ENCODE peak calls at places on chromosome 11, in seven cellular contexts. F is cardiac fibroblast, A is endodermal cell, Z is nephron progenitor cell, Y is upper lobe of right lung, B is fibroblast of the aortic adventitia, U is foreskin fibroblast. D is an unnamed sample.
A peak's percentile ranks its signal among the peaks of the same experiment; 100 is the strongest.

GRCh38 chr11:75453916-75454655 is 21.1 kb upstream of the KLHL35 start:
- DNase-seq in F (peak; percentile 28), A (no peak), Z (no peak), Y (no peak), B (peak; percentile 93), U (peak; percentile 29), D (no peak)

GRCh38 chr11:122910775-122911174 is 28.2 kb downstream of the JHY start:
- DNase-seq in F (peak; percentile 52), A (no peak), Z (no peak), Y (no peak), B (peak; percentile 67), U (peak; percentile 57), D (no peak)

GRCh38 chr11:75815345-75815983 is 454 bp downstream of the UVRAG start:
- DNase-seq in F (peak; percentile 41), A (peak; percentile 83), Z (peak; percentile 52), Y (no peak), B (peak; percentile 27), U (no peak), D (peak; percentile 24)

GRCh38 chr11:47992959-47993820 is 12.8 kb downstream of the PTPRJ start:
- DNase-seq in F (peak; percentile 86), A (no peak), Z (no peak), Y (no peak), B (peak; percentile 77), U (peak; percentile 85), D (peak; percentile 63)

GRCh38 chr11:103546236-103546635 is 437.0 kb downstream of the DYNC2H1 start:
- DNase-seq in F (peak; percentile 57), A (no peak), Z (no peak), Y (no peak), B (no peak), U (peak; percentile 74), D (no peak)

GRCh38 chr11:110000045-110000502 is 93.1 kb upstream of the ZC3H12C start:
- DNase-seq in F (peak; percentile 95), A (no peak), Z (no peak), Y (no peak), B (peak; percentile 96), U (peak; percentile 83), D (no peak)

GRCh38 chr11:112963368-112963955 is 2.2 kb downstream of the NCAM1 start:
- DNase-seq in F (no peak), A (no peak), Z (peak; percentile 66), Y (peak; percentile 62), B (no peak), U (no peak), D (no peak)

GRCh38 chr11:78190374-78190773 is 1.7 kb downstream of the USP35 start:
- DNase-seq in F (no peak), A (no peak), Z (no peak), Y (no peak), B (no peak), U (no peak), D (no peak)

GRCh38 chr11:76918941-76919386 is 58.2 kb downstream of the ACER3 start:
- DNase-seq in F (peak; percentile 80), A (no peak), Z (no peak), Y (no peak), B (peak; percentile 79), U (peak; percentile 83), D (peak; percentile 5)

GRCh38 chr11:19597194-19597593 is 115.4 kb upstream of the NAV2 start:
- DNase-seq in F (peak; percentile 76), A (no peak), Z (no peak), Y (no peak), B (peak; percentile 66), U (peak; percentile 90), D (no peak)

GRCh38 chr11:43518407-43519165 is 159.9 kb downstream of the TTC17 start:
- DNase-seq in F (peak; percentile 51), A (peak; percentile 3), Z (no peak), Y (no peak), B (peak; percentile 15), U (peak; percentile 16), D (no peak)

GRCh38 chr11:72618801-72619200 is 55.4 kb downstream of the PDE2A start:
- DNase-seq in F (no peak), A (no peak), Z (no peak), Y (no peak), B (peak; percentile 20), U (peak; percentile 25), D (no peak)

GRCh38 chr11:33387586-33387985 is 130.4 kb downstream of the HIPK3 start:
- DNase-seq in F (no peak), A (no peak), Z (no peak), Y (no peak), B (no peak), U (peak; percentile 29), D (no peak)
- TF ChIP-seq CTCF in F (no peak), A (no peak), Z (no peak), Y (no peak), B (no peak), U (no peak), D (no peak)

DNA sequence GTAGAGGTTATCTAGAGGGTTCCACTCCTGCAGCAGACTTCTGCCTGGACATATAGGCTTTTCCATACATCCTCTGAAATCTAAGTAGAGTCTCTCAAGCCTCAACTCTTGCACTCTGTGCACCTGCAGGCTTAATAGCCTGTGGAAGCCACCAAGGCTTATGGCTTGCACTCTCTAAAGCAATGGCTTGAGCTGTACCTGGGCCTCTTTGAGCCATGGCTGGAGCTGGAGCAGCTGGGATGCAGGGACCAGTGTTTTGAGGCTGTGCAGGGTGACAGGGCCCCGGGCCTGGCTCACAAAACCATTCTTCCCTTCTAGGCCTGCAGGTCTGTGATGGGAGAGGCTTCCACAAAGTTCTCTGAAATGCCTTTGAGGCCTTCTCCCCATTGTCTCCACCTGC is 2.9 kb upstream of the NXPE4 start:
- DNase-seq in F (no peak), A (peak; percentile 13), Z (no peak), Y (no peak), B (no peak), U (no peak), D (no peak)
- TF ChIP-seq CTCF in F (no peak), A (no peak), Z (no peak), Y (no peak), B (no peak), U (no peak), D (no peak)

GRCh38 chr11:8756201-8756600 is 73.6 kb downstream of the RPL27A start:
- DNase-seq in F (no peak), A (no peak), Z (no peak), Y (no peak), B (peak; percentile 61), U (peak; percentile 70), D (no peak)

GRCh38 chr11:8758619-8759169 is 76.1 kb downstream of the RPL27A start:
- DNase-seq in F (no peak), A (peak; percentile 49), Z (no peak), Y (no peak), B (no peak), U (no peak), D (no peak)

GRCh38 chr11:8757533-8757932 is 74.9 kb downstream of the RPL27A start:
- DNase-seq in F (no peak), A (peak; percentile 30), Z (no peak), Y (no peak), B (no peak), U (no peak), D (no peak)

GRCh38 chr11:8757047-8757446 is 74.5 kb downstream of the RPL27A start:
- DNase-seq in F (no peak), A (peak; percentile 29), Z (no peak), Y (no peak), B (peak; percentile 43), U (no peak), D (no peak)

GRCh38 chr11:8754241-8754640 is 71.6 kb downstream of the RPL27A start:
- DNase-seq in F (peak; percentile 63), A (no peak), Z (no peak), Y (no peak), B (peak; percentile 76), U (peak; percentile 64), D (no peak)
- TF ChIP-seq CTCF in F (peak; percentile 53), A (peak; percentile 56), Z (no peak), Y (peak; percentile 22), B (peak; percentile 58), U (peak; percentile 39), D (no peak)

DNA sequence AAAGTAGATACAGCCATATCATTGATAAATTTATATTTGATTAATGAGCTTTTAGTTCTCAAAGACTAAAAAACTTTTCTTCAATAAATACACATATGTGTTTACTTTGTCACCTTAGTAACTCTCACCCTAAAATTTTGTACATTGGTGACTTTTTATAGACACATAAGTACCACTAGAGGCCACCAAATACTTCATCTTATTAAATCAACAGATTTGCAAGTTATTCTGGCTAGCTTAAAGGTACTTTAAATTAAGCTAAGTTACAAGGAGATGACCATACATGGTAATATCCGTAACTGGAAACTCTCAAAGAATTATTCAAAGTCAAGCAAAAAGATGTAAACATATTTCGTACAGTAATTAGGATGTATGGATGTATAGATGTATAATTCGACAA is 112.2 kb downstream of the SBF2 start:
- DNase-seq in F (peak; percentile 71), A (no peak), Z (no peak), Y (no peak), B (peak; percentile 59), U (peak; percentile 25), D (no peak)
- TF ChIP-seq CTCF in F (no peak), A (peak; percentile 49), Z (no peak), Y (peak; percentile 22), B (peak; percentile 26), U (no peak), D (no peak)